ENCODE peak calls at places on chromosome 3, in four cellular contexts. One of them, this sample, is unnamed.

GRCh38 chr3:16474304-16474703 is 39.2 kb downstream of the RFTN1 start:
- DNase-seq in spleen: no peak
- DNase-seq in HL-60: no peak
- DNase-seq in cardiac fibroblast: peak; percentile 71
- DNase-seq in this sample: no peak

GRCh38 chr3:124770341-124771082 is 40.3 kb downstream of the UMPS start:
- DNase-seq in spleen: peak; percentile 68
- DNase-seq in HL-60: no peak
- DNase-seq in cardiac fibroblast: peak; percentile 35
- DNase-seq in this sample: peak; percentile 70

GRCh38 chr3:190088890-190089289 is 31.8 kb downstream of the P3H2 start:
- DNase-seq in spleen: no peak
- DNase-seq in HL-60: no peak
- DNase-seq in cardiac fibroblast: peak; percentile 36
- DNase-seq in this sample: no peak

GRCh38 chr3:12780776-12781175 is 15.7 kb upstream of the CAND2 start:
- DNase-seq in spleen: no peak
- DNase-seq in HL-60: no peak
- DNase-seq in cardiac fibroblast: no peak
- DNase-seq in this sample: no peak

GRCh38 chr3:192931825-192932224 is 14.2 kb upstream of the MB21D2 start:
- DNase-seq in spleen: no peak
- DNase-seq in HL-60: no peak
- DNase-seq in cardiac fibroblast: no peak
- DNase-seq in this sample: no peak

GRCh38 chr3:106176734-106177133 is 307.9 kb upstream of the CBLB start:
- DNase-seq in spleen: no peak
- DNase-seq in HL-60: peak; percentile 36
- DNase-seq in cardiac fibroblast: peak; percentile 21
- DNase-seq in this sample: no peak

GRCh38 chr3:57006949-57007419 is 53.5 kb upstream of the SPATA12 start:
- DNase-seq in spleen: no peak
- DNase-seq in HL-60: no peak
- DNase-seq in cardiac fibroblast: peak; percentile 37
- DNase-seq in this sample: no peak

GRCh38 chr3:16477501-16477900 is 36.0 kb downstream of the RFTN1 start:
- DNase-seq in spleen: no peak
- DNase-seq in HL-60: no peak
- DNase-seq in cardiac fibroblast: peak; percentile 35
- DNase-seq in this sample: no peak

GRCh38 chr3:142251951-142252350 is 26.6 kb upstream of the GK5 start:
- DNase-seq in spleen: no peak
- DNase-seq in HL-60: no peak
- DNase-seq in cardiac fibroblast: no peak
- DNase-seq in this sample: no peak

GRCh38 chr3:113185436-113185835 is 25.9 kb upstream of the BOC start:
- DNase-seq in spleen: no peak
- DNase-seq in HL-60: no peak
- DNase-seq in cardiac fibroblast: peak; percentile 2
- DNase-seq in this sample: no peak

GRCh38 chr3:43286886-43287301 is 554 bp downstream of the SNRK start:
- DNase-seq in spleen: no peak
- DNase-seq in HL-60: no peak
- DNase-seq in cardiac fibroblast: no peak
- DNase-seq in this sample: peak; percentile 36

GRCh38 chr3:86723433-86723832 is 267.5 kb downstream of the VGLL3 start:
- DNase-seq in spleen: no peak
- DNase-seq in HL-60: no peak
- DNase-seq in cardiac fibroblast: no peak
- DNase-seq in this sample: no peak

GRCh38 chr3:129161860-129162271 is 1.0 kb upstream of the ISY1 start:
- DNase-seq in spleen: peak; percentile 79
- DNase-seq in HL-60: no peak
- DNase-seq in cardiac fibroblast: no peak
- DNase-seq in this sample: peak; percentile 45

GRCh38 chr3:14376348-14377043 is 25.9 kb upstream of the SLC6A6 start:
- DNase-seq in spleen: no peak
- DNase-seq in HL-60: no peak
- DNase-seq in cardiac fibroblast: no peak
- DNase-seq in this sample: no peak

GRCh38 chr3:14374444-14374883 is 27.9 kb upstream of the SLC6A6 start:
- DNase-seq in spleen: no peak
- DNase-seq in HL-60: no peak
- DNase-seq in cardiac fibroblast: no peak
- DNase-seq in this sample: no peak

GRCh38 chr3:14373753-14374376 is 28.5 kb upstream of the SLC6A6 start:
- DNase-seq in spleen: no peak
- DNase-seq in HL-60: no peak
- DNase-seq in cardiac fibroblast: no peak
- DNase-seq in this sample: no peak

GRCh38 chr3:14377044-14377837 is 25.2 kb upstream of the SLC6A6 start:
- DNase-seq in spleen: no peak
- DNase-seq in HL-60: no peak
- DNase-seq in cardiac fibroblast: no peak
- DNase-seq in this sample: no peak

GRCh38 chr3:14375192-14375591 is 27.2 kb upstream of the SLC6A6 start:
- DNase-seq in spleen: no peak
- DNase-seq in HL-60: no peak
- DNase-seq in cardiac fibroblast: no peak
- DNase-seq in this sample: no peak
- TF ChIP-seq CTCF in spleen: no peak
- TF ChIP-seq CTCF in HL-60: no peak
- TF ChIP-seq CTCF in cardiac fibroblast: no peak
- TF ChIP-seq CTCF in this sample: no peak

DNA sequence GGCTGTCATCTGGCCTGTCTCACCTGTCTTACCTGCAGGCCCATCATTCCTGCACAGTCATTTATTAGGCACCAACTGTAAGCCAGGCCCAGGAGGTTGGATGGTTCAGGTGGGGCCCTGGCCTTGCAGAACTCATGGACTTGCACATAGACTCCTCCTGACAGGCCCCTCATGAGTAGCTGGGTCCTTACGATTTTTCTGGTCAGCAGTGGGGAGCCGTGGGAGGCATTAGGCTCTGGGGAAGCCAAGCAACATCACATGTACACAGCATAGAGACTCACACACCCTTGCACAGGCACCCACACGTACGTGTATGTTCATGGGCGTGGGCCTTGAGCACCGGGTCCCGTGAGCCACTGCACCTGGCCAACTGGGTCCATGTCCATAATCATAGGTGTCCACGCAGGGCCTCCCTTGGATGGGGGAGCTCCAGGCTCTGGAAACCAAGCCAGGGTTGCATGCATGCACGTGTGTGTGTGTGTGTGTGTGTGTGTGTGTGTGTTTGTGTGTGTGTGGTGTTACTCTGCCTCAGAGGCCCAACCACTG is 20.3 kb downstream of the CISH start:
- DNase-seq in spleen: peak; percentile 80
- DNase-seq in HL-60: no peak
- DNase-seq in cardiac fibroblast: no peak
- DNase-seq in this sample: no peak
- TF ChIP-seq CTCF in spleen: no peak
- TF ChIP-seq CTCF in HL-60: no peak
- TF ChIP-seq CTCF in cardiac fibroblast: no peak
- TF ChIP-seq CTCF in this sample: no peak

GRCh38 chr3:128051837-128052766 is at the start of gene SEC61A1:
- DNase-seq in spleen: peak; percentile 99
- DNase-seq in HL-60: peak; percentile 89
- DNase-seq in cardiac fibroblast: peak; percentile 94
- DNase-seq in this sample: peak; percentile 95
- TF ChIP-seq CTCF in spleen: no peak
- TF ChIP-seq CTCF in HL-60: no peak
- TF ChIP-seq CTCF in cardiac fibroblast: no peak
- TF ChIP-seq CTCF in this sample: no peak

GRCh38 chr3:4107430-4107829 is 195.7 kb upstream of the SETMAR start:
- DNase-seq in spleen: no peak
- DNase-seq in HL-60: no peak
- DNase-seq in cardiac fibroblast: no peak
- DNase-seq in this sample: no peak
- TF ChIP-seq CTCF in spleen: no peak
- TF ChIP-seq CTCF in HL-60: no peak
- TF ChIP-seq CTCF in cardiac fibroblast: no peak
- TF ChIP-seq CTCF in this sample: no peak

GRCh38 chr3:172332256-172333041 is 115.8 kb downstream of the GHSR start:
- DNase-seq in spleen: no peak
- DNase-seq in HL-60: peak; percentile 28
- DNase-seq in cardiac fibroblast: peak; percentile 72
- DNase-seq in this sample: peak; percentile 64
- TF ChIP-seq CTCF in spleen: peak; percentile 92
- TF ChIP-seq CTCF in HL-60: peak; percentile 89
- TF ChIP-seq CTCF in cardiac fibroblast: peak; percentile 92
- TF ChIP-seq CTCF in this sample: peak; percentile 99